ENCODE peak calls at places on chromosomes 3 and 15, in six cellular contexts. I, G, X, F, Y and L are unnamed samples.

GRCh38 chr3:69251078-69251805 is 128.8 kb upstream of the LMOD3 start:
- DNase-seq in Y (no peak), G (no peak), X (no peak), I (no peak), F (no peak), L (no peak)

GRCh38 chr15:100892013-100892355 is 12.4 kb downstream of the ALDH1A3 start:
- DNase-seq in I (no peak), Y (no peak), F (no peak), G (no peak), X (no peak), L (no peak)

GRCh38 chr3:3792391-3792790 is 6.8 kb upstream of the LRRN1 start:
- DNase-seq in Y (no peak), F (no peak), X (no peak), I (no peak), G (no peak), L (no peak)

GRCh38 chr15:84973492-84974460 is 7.9 kb upstream of the PDE8A start:
- DNase-seq in X (no peak), G (no peak), F (no peak), Y (no peak), I (no peak), L (no peak)

GRCh38 chr3:54294214-54294613 is 171.9 kb downstream of the CACNA2D3 start:
- DNase-seq in Y (peak), X (no peak), F (no peak), I (no peak), G (no peak), L (no peak)

GRCh38 chr3:51680663-51681230 is 9.7 kb downstream of the TEX264 start:
- DNase-seq in G (no peak), I (no peak), F (no peak), Y (peak), X (no peak), L (no peak)

GRCh38 chr15:77577350-77577749 is 55.4 kb downstream of the LINGO1 start:
- DNase-seq in Y (no peak), G (no peak), I (no peak), F (no peak), X (no peak), L (no peak)

GRCh38 chr15:79130535-79131130 is 40.1 kb upstream of the RASGRF1 start:
- DNase-seq in G (no peak), F (no peak), X (no peak), Y (no peak), I (peak), L (peak)

GRCh38 chr3:79187441-79187840 is 580.4 kb downstream of the ROBO1 start:
- DNase-seq in X (no peak), I (no peak), Y (no peak), F (no peak), G (no peak), L (no peak)

GRCh38 chr3:122310361-122310760 is 14.7 kb upstream of the CSTA start:
- DNase-seq in F (no peak), G (no peak), I (no peak), X (no peak), Y (no peak), L (no peak)

GRCh38 chr3:141096981-141097380 is 45.8 kb downstream of the SPSB4 start:
- DNase-seq in Y (no peak), G (no peak), X (no peak), I (no peak), F (no peak), L (no peak)

GRCh38 chr15:72313881-72314280 is 6.1 kb downstream of the CELF6 start:
- DNase-seq in Y (no peak), G (no peak), I (no peak), X (no peak), F (no peak), L (no peak)

GRCh38 chr3:33658971-33659848 is 58.8 kb downstream of the CLASP2 start:
- DNase-seq in Y (peak), X (peak), F (peak), G (peak), I (peak), L (peak)

GRCh38 chr3:146274833-146275232 is 23.9 kb upstream of the PLSCR4 start:
- DNase-seq in X (no peak), I (no peak), Y (no peak), F (no peak), G (peak), L (no peak)

GRCh38 chr3:172612871-172613678 is 89.8 kb upstream of the TNFSF10 start:
- DNase-seq in Y (no peak), I (no peak), X (no peak), F (peak), G (no peak), L (no peak)

GRCh38 chr3:155370764-155371503 is 77.5 kb upstream of the STRIT1 start:
- DNase-seq in X (no peak), F (no peak), G (no peak), I (no peak), Y (no peak), L (no peak)

GRCh38 chr3:65284971-65285370 is 597.2 kb upstream of the ADAMTS9 start:
- DNase-seq in I (no peak), F (no peak), G (no peak), Y (no peak), X (no peak), L (no peak)

GRCh38 chr15:95853350-95853749 is 477.1 kb upstream of the NR2F2 start:
- DNase-seq in X (no peak), G (peak), F (no peak), I (no peak), Y (no peak), L (no peak)

GRCh38 chr3:22835041-22835440 is 368.1 kb upstream of the UBE2E2 start:
- DNase-seq in I (no peak), Y (no peak), X (no peak), G (no peak), F (no peak), L (no peak)

GRCh38 chr3:178146406-178146831 is 389.8 kb upstream of the KCNMB2 start:
- DNase-seq in X (no peak), Y (no peak), I (no peak), G (peak), F (no peak), L (no peak)

GRCh38 chr3:188323067-188323842 is 169.3 kb downstream of the LPP start:
- DNase-seq in Y (no peak), F (no peak), G (no peak), X (no peak), I (no peak), L (no peak)

GRCh38 chr15:98155356-98155755 is 194.9 kb downstream of the ARRDC4 start:
- DNase-seq in X (no peak), F (no peak), I (no peak), Y (no peak), G (no peak), L (no peak)

GRCh38 chr3:17670749-17671148 is 71.7 kb downstream of the TBC1D5 start:
- DNase-seq in X (no peak), Y (no peak), F (no peak), I (no peak), G (peak), L (no peak)

GRCh38 chr15:86854186-86854585 is 774.5 kb downstream of the AGBL1 start:
- DNase-seq in X (no peak), I (no peak), Y (no peak), G (no peak), F (no peak), L (no peak)

GRCh38 chr3:32872487-32873382 is 54.9 kb downstream of the TRIM71 start:
- DNase-seq in I (no peak), X (no peak), Y (no peak), F (no peak), G (no peak), L (no peak)

GRCh38 chr3:16427309-16427965 is 86.1 kb downstream of the RFTN1 start:
- DNase-seq in G (no peak), X (no peak), I (no peak), F (no peak), Y (peak), L (no peak)

GRCh38 chr15:94306700-94307650 is 75.6 kb downstream of the MCTP2 start:
- DNase-seq in G (no peak), X (peak), Y (peak), I (no peak), F (no peak), L (no peak)

GRCh38 chr3:48629894-48630293 is 5.4 kb downstream of the SLC26A6 start:
- DNase-seq in X (no peak), I (no peak), G (no peak), F (no peak), Y (no peak), L (no peak)

GRCh38 chr15:73935547-73935946 is 9.3 kb downstream of the LOXL1 start:
- DNase-seq in I (no peak), X (no peak), G (no peak), Y (peak), F (no peak), L (no peak)

GRCh38 chr3:85726241-85726640 is 767.5 kb downstream of the CADM2 start:
- DNase-seq in F (peak), Y (no peak), X (no peak), I (peak), G (no peak), L (no peak)

GRCh38 chr15:65370885-65371284 is 6.9 kb downstream of the IGDCC3 start:
- DNase-seq in G (no peak), X (no peak), Y (no peak), F (no peak), I (no peak), L (no peak)

GRCh38 chr3:46925585-46925934 is 48.0 kb downstream of the PTH1R start:
- DNase-seq in I (no peak), F (no peak), Y (no peak), X (no peak), G (no peak), L (no peak)
- TF ChIP-seq MYC in I (no peak), F (no peak), Y (no peak), X (no peak), G (no peak), L (no peak)

GRCh38 chr15:31325432-31325975 is 1.1 kb upstream of the KLF13 start:
- DNase-seq in Y (peak), X (no peak), I (peak), G (no peak), F (no peak), L (peak)

GRCh38 chr15:31327674-31328424 is 1.2 kb downstream of the KLF13 start:
- DNase-seq in Y (peak), I (peak), F (peak), G (peak), X (no peak), L (peak)

GRCh38 chr15:31328425-31328998 is 1.9 kb downstream of the KLF13 start:
- DNase-seq in I (peak), G (no peak), Y (peak), F (no peak), X (no peak), L (peak)

GRCh38 chr15:31325976-31326728 is 483 bp upstream of the KLF13 start:
- DNase-seq in Y (peak), G (peak), I (peak), X (peak), F (peak), L (peak)

GRCh38 chr15:31326729-31327673 is at the start of gene KLF13:
- DNase-seq in F (no peak), Y (no peak), G (no peak), X (no peak), I (peak), L (peak)
- TF ChIP-seq MYC in F (no peak), Y (peak), G (no peak), X (no peak), I (no peak), L (no peak)

GRCh38 chr3:43378066-43378935 is 92.0 kb downstream of the SNRK start:
- DNase-seq in I (peak), G (no peak), F (peak), X (peak), Y (peak), L (peak)
- TF ChIP-seq MYC in I (no peak), G (no peak), F (no peak), X (no peak), Y (no peak), L (no peak)

DNA sequence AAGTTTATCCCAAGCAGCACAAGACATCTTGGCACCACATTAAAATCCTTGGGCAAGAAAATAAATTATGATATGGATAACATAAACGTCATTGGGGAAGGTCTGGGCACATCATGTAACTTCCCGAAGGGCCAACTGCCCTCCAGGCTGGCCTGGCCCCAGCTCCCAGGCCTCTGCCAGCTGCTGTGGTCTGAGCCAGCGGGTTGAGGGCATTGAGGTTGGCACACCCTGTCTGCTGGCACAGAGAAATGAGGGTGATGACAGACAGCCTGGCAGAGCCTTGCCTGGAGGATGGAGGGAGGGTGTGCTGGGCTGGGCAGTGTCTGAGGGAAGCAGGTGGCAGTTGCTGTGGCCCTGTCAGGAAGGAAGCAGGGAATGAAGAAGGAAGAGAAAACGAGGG is 3.3 kb upstream of the RBSN start:
- DNase-seq in G (no peak), F (no peak), Y (no peak), X (no peak), I (no peak), L (no peak)
- TF ChIP-seq MYC in G (no peak), F (no peak), Y (no peak), X (no peak), I (no peak), L (no peak)

DNA sequence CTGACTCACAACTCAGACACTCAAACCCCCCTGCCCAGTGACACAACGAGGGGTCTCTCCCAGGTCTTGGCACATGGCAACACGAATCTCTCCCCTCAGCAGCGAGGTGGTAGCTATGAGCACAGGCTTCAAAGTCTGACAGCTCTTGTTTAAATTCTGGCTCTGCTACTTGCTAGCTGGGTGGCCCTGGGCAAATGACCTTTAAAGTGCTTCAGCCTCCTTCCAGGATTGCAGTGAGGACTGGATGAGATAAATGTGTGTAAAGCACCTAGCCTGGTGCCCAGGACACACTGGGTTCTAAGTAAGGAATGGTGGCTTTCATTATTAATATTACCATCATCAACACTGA is 23.2 kb upstream of the ANPEP start:
- DNase-seq in I (no peak), G (no peak), F (no peak), Y (no peak), X (no peak), L (no peak)
- TF ChIP-seq MYC in I (no peak), G (no peak), F (no peak), Y (no peak), X (no peak), L (no peak)

GRCh38 chr3:133744241-133744640 is 2.0 kb upstream of the TF start:
- DNase-seq in F (no peak), X (no peak), I (no peak), Y (peak), G (no peak), L (no peak)

GRCh38 chr3:133745108-133745507 is 1.1 kb upstream of the TF start:
- DNase-seq in F (no peak), X (no peak), I (no peak), Y (no peak), G (no peak), L (no peak)

GRCh38 chr3:133746722-133747086 is 511 bp downstream of the TF start:
- DNase-seq in X (no peak), G (no peak), Y (no peak), I (no peak), F (no peak), L (no peak)

GRCh38 chr3:133745981-133746721 is at the start of gene TF:
- DNase-seq in G (no peak), I (no peak), X (no peak), Y (no peak), F (peak), L (no peak)

DNA sequence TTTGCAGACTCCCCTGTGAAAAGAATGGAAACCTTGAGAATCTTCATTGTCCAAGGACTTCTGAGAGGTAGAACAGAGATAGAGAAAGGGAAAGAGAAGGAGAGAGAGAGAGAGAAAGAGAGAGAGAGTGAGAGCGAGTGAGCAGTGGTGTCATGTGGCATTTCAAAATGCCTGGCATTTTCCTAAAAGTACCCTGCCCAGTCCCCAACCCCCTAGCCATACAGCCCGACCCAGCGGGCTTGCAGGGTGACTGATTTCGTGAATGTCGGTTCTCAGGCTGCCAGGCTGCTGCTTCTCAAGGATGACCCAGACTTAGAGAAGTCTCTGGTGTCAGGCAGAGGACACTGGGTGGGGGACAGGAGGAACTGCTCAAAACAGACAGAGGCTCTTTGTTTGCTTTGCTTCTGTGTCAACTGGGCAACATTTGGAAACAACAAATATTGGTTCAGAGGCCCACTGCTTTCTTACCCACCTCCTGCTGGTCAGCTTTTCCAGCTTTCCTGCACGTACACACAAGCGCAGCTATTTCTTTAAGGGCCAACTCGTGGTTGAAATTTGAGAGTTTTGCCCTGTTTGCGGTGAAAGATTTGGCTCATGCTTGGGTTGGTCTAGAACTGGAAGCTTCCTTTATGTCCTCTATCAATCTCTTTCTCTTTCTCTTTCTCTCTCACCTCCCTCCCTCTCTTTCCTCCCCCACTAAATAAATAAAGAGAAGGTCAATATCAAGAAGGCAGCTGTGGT is 3.7 kb upstream of the TF start:
- DNase-seq in I (peak), G (no peak), F (peak), X (peak), Y (no peak), L (no peak)
- TF ChIP-seq MYC in I (no peak), G (no peak), F (peak), X (no peak), Y (no peak), L (no peak)

GRCh38 chr3:129552287-129553050 is 9.5 kb downstream of the H1-8 start:
- DNase-seq in I (no peak), G (peak), F (no peak), X (no peak), Y (no peak), L (no peak)
- TF ChIP-seq MYC in I (no peak), G (no peak), F (no peak), X (no peak), Y (no peak), L (no peak)